ENCODE peak calls at places on chromosome 19, in eight cellular contexts. Z, T, N, Y, F, X, P and H are unnamed samples.

GRCh38 chr19:4278010-4278409 is 1.1 kb upstream of the SHD start:
- DNase-seq in Z (no peak), T (no peak), N (no peak), Y (no peak), F (no peak), X (peak), P (no peak), H (no peak)

GRCh38 chr19:1811472-1811894 is 593 bp downstream of the ATP8B3 start:
- DNase-seq in Z (peak), T (peak), N (peak), Y (peak), F (peak), X (peak), P (no peak), H (peak)

GRCh38 chr19:29629836-29630534 is 23.9 kb downstream of the POP4 start:
- DNase-seq in Z (no peak), T (no peak), N (peak), Y (no peak), F (no peak), X (no peak), P (no peak), H (peak)

GRCh38 chr19:3515891-3516422 is 9.8 kb downstream of the FZR1 start:
- DNase-seq in Z (no peak), T (peak), N (no peak), Y (no peak), F (no peak), X (no peak), P (no peak), H (no peak)

GRCh38 chr19:23378948-23379347 is 16.3 kb downstream of the ZNF91 start:
- DNase-seq in Z (no peak), T (no peak), N (no peak), Y (no peak), F (no peak), X (no peak), P (no peak), H (no peak)

GRCh38 chr19:49786432-49786831 is 19.6 kb downstream of the AP2A1 start:
- DNase-seq in Z (no peak), T (peak), N (no peak), Y (no peak), F (peak), X (no peak), P (no peak), H (no peak)

GRCh38 chr19:17075860-17076538 is 422 bp downstream of the MYO9B start:
- DNase-seq in Z (peak), T (peak), N (peak), Y (no peak), F (peak), X (peak), P (peak), H (peak)

GRCh38 chr19:39390460-39390758 is 497 bp downstream of the PAF1 start:
- DNase-seq in Z (no peak), T (no peak), N (no peak), Y (peak), F (peak), X (no peak), P (no peak), H (peak)

GRCh38 chr19:6086081-6086858 is 24.0 kb downstream of the RFX2 start:
- DNase-seq in Z (no peak), T (peak), N (no peak), Y (no peak), F (no peak), X (no peak), P (no peak), H (no peak)

GRCh38 chr19:34475026-34475974 is 6.3 kb upstream of the WTIP start:
- DNase-seq in Z (no peak), T (peak), N (no peak), Y (no peak), F (no peak), X (peak), P (no peak), H (no peak)

GRCh38 chr19:39211731-39212376 is 7.8 kb upstream of the SYCN start:
- DNase-seq in Z (no peak), T (no peak), N (no peak), Y (no peak), F (no peak), X (no peak), P (no peak), H (no peak)

GRCh38 chr19:39845621-39846175 is 481 bp downstream of the FBL start:
- DNase-seq in Z (no peak), T (peak), N (no peak), Y (no peak), F (peak), X (peak), P (no peak), H (no peak)

GRCh38 chr19:39413269-39413902 is 917 bp downstream of the PLEKHG2 start:
- DNase-seq in Z (peak), T (peak), N (peak), Y (no peak), F (peak), X (no peak), P (no peak), H (peak)

GRCh38 chr19:2424686-2425621 is 2.4 kb downstream of the TIMM13 start:
- DNase-seq in Z (no peak), T (peak), N (no peak), Y (no peak), F (no peak), X (no peak), P (no peak), H (no peak)

GRCh38 chr19:38210458-38210987 is 13.5 kb downstream of the DPF1 start:
- DNase-seq in Z (peak), T (peak), N (peak), Y (no peak), F (no peak), X (no peak), P (peak), H (no peak)

GRCh38 chr19:28061111-28061510 is 1151.8 kb downstream of the UQCRFS1 start:
- DNase-seq in Z (no peak), T (no peak), N (no peak), Y (no peak), F (no peak), X (no peak), P (no peak), H (no peak)

GRCh38 chr19:18725755-18726416 is 42.4 kb downstream of the CRTC1 start:
- DNase-seq in Z (no peak), T (no peak), N (no peak), Y (no peak), F (no peak), X (no peak), P (peak), H (no peak)

GRCh38 chr19:7916137-7916907 is 1.7 kb downstream of the TGFBR3L start:
- DNase-seq in Z (peak), T (no peak), N (no peak), Y (no peak), F (no peak), X (peak), P (no peak), H (no peak)

GRCh38 chr19:49666120-49666444 is 349 bp downstream of the BCL2L12 start:
- DNase-seq in Z (no peak), T (no peak), N (no peak), Y (no peak), F (no peak), X (no peak), P (no peak), H (no peak)

GRCh38 chr19:1453525-1454371 is 3.8 kb downstream of the APC2 start:
- DNase-seq in Z (no peak), T (no peak), N (no peak), Y (no peak), F (no peak), X (peak), P (peak), H (no peak)

GRCh38 chr19:47994209-47994802 is at the start of gene ELSPBP1:
- DNase-seq in Z (no peak), T (no peak), N (no peak), Y (no peak), F (no peak), X (peak), P (no peak), H (no peak)

GRCh38 chr19:37227996-37228395 is 10.0 kb downstream of the ZNF383 start:
- DNase-seq in Z (no peak), T (peak), N (no peak), Y (no peak), F (no peak), X (peak), P (no peak), H (no peak)

GRCh38 chr19:3580156-3580955 is 4.9 kb upstream of the GIPC3 start:
- DNase-seq in Z (no peak), T (peak), N (no peak), Y (no peak), F (no peak), X (peak), P (no peak), H (no peak)

GRCh38 chr19:37986048-37986750 is 79.2 kb downstream of the SIPA1L3 start:
- DNase-seq in Z (no peak), T (no peak), N (no peak), Y (no peak), F (no peak), X (no peak), P (no peak), H (no peak)

GRCh38 chr19:30339624-30340525 is 32.3 kb upstream of the ZNF536 start:
- DNase-seq in Z (no peak), T (no peak), N (no peak), Y (no peak), F (no peak), X (no peak), P (no peak), H (peak)

GRCh38 chr19:29089315-29089855 is 123.6 kb downstream of the UQCRFS1 start:
- DNase-seq in Z (no peak), T (no peak), N (no peak), Y (no peak), F (no peak), X (no peak), P (no peak), H (no peak)

GRCh38 chr19:46859637-46860124 is 1.1 kb upstream of the ARHGAP35 start:
- DNase-seq in Z (peak), T (no peak), N (peak), Y (no peak), F (peak), X (no peak), P (no peak), H (peak)

GRCh38 chr19:1754651-1755466 is 1.6 kb downstream of the ONECUT3 start:
- DNase-seq in Z (no peak), T (no peak), N (no peak), Y (no peak), F (no peak), X (no peak), P (no peak), H (no peak)

GRCh38 chr19:44850641-44851109 is 4.6 kb downstream of the NECTIN2 start:
- DNase-seq in Z (no peak), T (no peak), N (no peak), Y (no peak), F (no peak), X (no peak), P (no peak), H (no peak)

GRCh38 chr19:3699071-3699740 is 1.1 kb downstream of the PIP5K1C start:
- DNase-seq in Z (peak), T (peak), N (peak), Y (no peak), F (no peak), X (peak), P (peak), H (peak)